ENCODE peak calls at places on chromosome 9, in nine cellular contexts. L, B, X, U, Z, W, O, T and N are unnamed samples. For H3K4me1, the result is how much of the 10 kb centered on the place peaks cover.

GRCh38 chr9:136119259-136120118 is 814 bp upstream of the TMEM250 start:
- DNase-seq in L (no peak), B (no peak), X (no peak), U (no peak), Z (no peak), W (no peak), O (no peak), T (peak), N (peak)

GRCh38 chr9:35396560-35397215 is 93.2 kb upstream of the RUSC2 start:
- DNase-seq in L (no peak), B (no peak), X (no peak), U (no peak), Z (no peak), W (no peak), O (no peak), T (no peak), N (no peak)

GRCh38 chr9:134575103-134575816 is 66.3 kb upstream of the COL5A1 start:
- DNase-seq in L (peak), B (no peak), X (no peak), U (no peak), Z (no peak), W (no peak), O (no peak), T (no peak), N (no peak)

GRCh38 chr9:122897969-122898368 is 7.2 kb downstream of the RC3H2 start:
- DNase-seq in L (no peak), B (no peak), X (no peak), U (no peak), Z (no peak), W (no peak), O (no peak), T (no peak), N (no peak)

GRCh38 chr9:114770991-114771390 is 34.8 kb downstream of the TNFSF15 start:
- DNase-seq in L (no peak), B (no peak), X (no peak), U (no peak), Z (no peak), W (no peak), O (no peak), T (no peak), N (no peak)

GRCh38 chr9:76116913-76117312 is 226.4 kb downstream of the PCSK5 start:
- DNase-seq in L (no peak), B (no peak), X (no peak), U (no peak), Z (no peak), W (no peak), O (no peak), T (no peak), N (no peak)

GRCh38 chr9:115267788-115268187 is 149.8 kb upstream of the TNC start:
- DNase-seq in L (no peak), B (no peak), X (no peak), U (no peak), Z (no peak), W (no peak), O (no peak), T (no peak), N (no peak)

GRCh38 chr9:95572370-95573151 is 55.8 kb upstream of the PTCH1 start:
- DNase-seq in L (no peak), B (no peak), X (no peak), U (no peak), Z (no peak), W (no peak), O (no peak), T (no peak), N (no peak)

GRCh38 chr9:70859694-70860093 is 261.7 kb downstream of the TRPM3 start:
- DNase-seq in L (no peak), B (no peak), X (no peak), U (no peak), Z (no peak), W (no peak), O (no peak), T (no peak), N (no peak)

GRCh38 chr9:129602598-129603415 is 18.1 kb downstream of the C9orf50 start:
- DNase-seq in L (no peak), B (no peak), X (no peak), U (no peak), Z (no peak), W (no peak), O (no peak), T (no peak), N (no peak)

GRCh38 chr9:127049044-127049443 is 73.4 kb downstream of the ANGPTL2 start:
- DNase-seq in L (peak), B (peak), X (peak), U (no peak), Z (peak), W (peak), O (no peak), T (no peak), N (peak)

GRCh38 chr9:14173730-14174129 is 140.2 kb downstream of the NFIB start:
- DNase-seq in L (peak), B (no peak), X (no peak), U (no peak), Z (no peak), W (peak), O (no peak), T (no peak), N (no peak)

GRCh38 chr9:136403915-136404800 is 4.2 kb upstream of the SNAPC4 start:
- DNase-seq in L (no peak), B (no peak), X (no peak), U (peak), Z (peak), W (no peak), O (no peak), T (no peak), N (no peak)

GRCh38 chr9:130429831-130430230 is 14.9 kb upstream of the ASS1 start:
- DNase-seq in L (no peak), B (no peak), X (no peak), U (no peak), Z (no peak), W (no peak), O (no peak), T (no peak), N (no peak)

GRCh38 chr9:130186839-130187522 is 14.8 kb downstream of the NCS1 start:
- DNase-seq in L (peak), B (peak), X (peak), U (no peak), Z (no peak), W (peak), O (no peak), T (peak), N (peak)

GRCh38 chr9:119003882-119004617 is 365.2 kb downstream of the BRINP1 start:
- DNase-seq in L (no peak), B (no peak), X (no peak), U (no peak), Z (no peak), W (no peak), O (no peak), T (no peak), N (no peak)

GRCh38 chr9:86975571-86975970 is 28.3 kb upstream of the GAS1 start:
- DNase-seq in L (no peak), B (no peak), X (no peak), U (no peak), Z (no peak), W (no peak), O (no peak), T (no peak), N (no peak)

GRCh38 chr9:7150153-7150890 is 392.5 kb downstream of the KDM4C start:
- DNase-seq in L (no peak), B (no peak), X (no peak), U (peak), Z (no peak), W (no peak), O (no peak), T (no peak), N (peak)

GRCh38 chr9:116278326-116278725 is 124.7 kb downstream of the PAPPA start:
- DNase-seq in L (no peak), B (no peak), X (no peak), U (no peak), Z (no peak), W (no peak), O (no peak), T (no peak), N (no peak)

GRCh38 chr9:137575725-137576411 is 2.9 kb downstream of the DPH7 start:
- DNase-seq in L (no peak), B (no peak), X (no peak), U (no peak), Z (peak), W (no peak), O (no peak), T (no peak), N (no peak)

GRCh38 chr9:135857371-135857786 is 50.0 kb downstream of the CAMSAP1 start:
- DNase-seq in L (no peak), B (no peak), X (no peak), U (no peak), Z (no peak), W (no peak), O (no peak), T (no peak), N (no peak)

GRCh38 chr9:95167998-95168397 is 149.5 kb downstream of the FANCC start:
- DNase-seq in L (peak), B (peak), X (no peak), U (no peak), Z (no peak), W (peak), O (no peak), T (peak), N (peak)

GRCh38 chr9:36560813-36561212 is 11.9 kb upstream of the MELK start:
- DNase-seq in L (no peak), B (no peak), X (no peak), U (no peak), Z (no peak), W (no peak), O (no peak), T (no peak), N (no peak)

GRCh38 chr9:7246917-7247538 is 489.3 kb downstream of the KDM4C start:
- DNase-seq in L (no peak), B (no peak), X (no peak), U (no peak), Z (no peak), W (no peak), O (no peak), T (no peak), N (no peak)

GRCh38 chr9:14027114-14027812 is 286.7 kb downstream of the NFIB start:
- DNase-seq in L (peak), B (no peak), X (peak), U (no peak), Z (no peak), W (peak), O (no peak), T (no peak), N (peak)

GRCh38 chr9:38486056-38486455 is 61.8 kb upstream of the IGFBPL1 start:
- DNase-seq in L (no peak), B (no peak), X (no peak), U (no peak), Z (no peak), W (no peak), O (no peak), T (no peak), N (no peak)

GRCh38 chr9:116596646-116597045 is 90.5 kb upstream of the TRIM32 start:
- DNase-seq in L (no peak), B (no peak), X (no peak), U (no peak), Z (no peak), W (no peak), O (no peak), T (no peak), N (no peak)

GRCh38 chr9:91495450-91495849 is 71.8 kb upstream of the NFIL3 start:
- DNase-seq in L (no peak), B (no peak), X (no peak), U (no peak), Z (no peak), W (no peak), O (no peak), T (no peak), N (no peak)

GRCh38 chr9:25517701-25518100 is 160.5 kb downstream of the TUSC1 start:
- DNase-seq in L (no peak), B (no peak), X (no peak), U (no peak), Z (no peak), W (no peak), O (no peak), T (no peak), N (no peak)

GRCh38 chr9:97863314-97863713 is 10.3 kb downstream of the FOXE1 start:
- DNase-seq in L (no peak), B (no peak), X (no peak), U (no peak), Z (no peak), W (no peak), O (no peak), T (no peak), N (no peak)

GRCh38 chr9:130565792-130566191 is 13.6 kb upstream of the FUBP3 start:
- DNase-seq in L (no peak), B (no peak), X (no peak), U (peak), Z (no peak), W (no peak), O (no peak), T (no peak), N (no peak)

GRCh38 chr9:79428422-79428821 is 143.3 kb upstream of the TLE4 start:
- DNase-seq in L (no peak), B (no peak), X (no peak), U (no peak), Z (no peak), W (no peak), O (no peak), T (no peak), N (no peak)

GRCh38 chr9:108609227-108609894 is 246.4 kb downstream of the ACTL7B start:
- DNase-seq in L (no peak), B (no peak), X (no peak), U (no peak), Z (no peak), W (no peak), O (no peak), T (no peak), N (no peak)

GRCh38 chr9:85603920-85604319 is 137.8 kb downstream of the AGTPBP1 start:
- DNase-seq in L (no peak), B (no peak), X (no peak), U (no peak), Z (no peak), W (no peak), O (no peak), T (no peak), N (no peak)

GRCh38 chr9:72509053-72509452 is 12.4 kb upstream of the TMC1 start:
- DNase-seq in L (no peak), B (no peak), X (no peak), U (no peak), Z (no peak), W (no peak), O (no peak), T (no peak), N (no peak)

DNA sequence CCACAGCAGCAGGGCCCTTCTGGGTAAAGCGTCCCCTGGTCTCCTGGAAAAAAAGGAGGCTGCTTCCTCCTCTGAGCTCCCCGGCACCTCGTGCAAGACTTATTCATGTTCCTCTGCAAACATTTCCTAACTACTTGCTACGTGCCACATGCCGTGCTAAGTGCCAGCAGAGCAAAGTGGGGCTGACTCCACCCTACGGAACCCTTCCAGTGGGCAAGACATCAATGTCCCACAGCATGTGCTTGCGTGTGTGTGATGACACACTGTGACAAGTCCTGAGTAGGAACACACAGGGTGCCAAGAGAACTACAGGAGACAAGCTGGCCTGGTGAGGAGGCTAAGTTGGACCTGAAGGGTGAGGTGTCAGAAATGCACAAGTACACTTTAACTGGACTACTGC is 57.4 kb downstream of the SEMA4D start:
- DNase-seq in L (peak), B (no peak), X (no peak), U (peak), Z (no peak), W (no peak), O (no peak), T (no peak), N (peak)
- TF ChIP-seq POLR2A in L (no peak), B (no peak), X (no peak), U (no peak), Z (no peak), W (peak), O (no peak), T (no peak), N (no peak)

GRCh38 chr9:19698960-19699359 is 89.9 kb downstream of the SLC24A2 start:
- DNase-seq in L (no peak), B (no peak), X (no peak), U (no peak), Z (no peak), W (no peak), O (no peak), T (no peak), N (no peak)

GRCh38 chr9:19703702-19704101 is 85.1 kb downstream of the SLC24A2 start:
- DNase-seq in L (no peak), B (no peak), X (no peak), U (no peak), Z (no peak), W (no peak), O (no peak), T (no peak), N (no peak)

GRCh38 chr9:19701991-19702390 is 86.8 kb downstream of the SLC24A2 start:
- DNase-seq in L (no peak), B (no peak), X (no peak), U (no peak), Z (no peak), W (no peak), O (no peak), T (no peak), N (no peak)

GRCh38 chr9:19701274-19701673 is 87.6 kb downstream of the SLC24A2 start:
- DNase-seq in L (no peak), B (no peak), X (no peak), U (no peak), Z (no peak), W (no peak), O (no peak), T (no peak), N (no peak)

DNA sequence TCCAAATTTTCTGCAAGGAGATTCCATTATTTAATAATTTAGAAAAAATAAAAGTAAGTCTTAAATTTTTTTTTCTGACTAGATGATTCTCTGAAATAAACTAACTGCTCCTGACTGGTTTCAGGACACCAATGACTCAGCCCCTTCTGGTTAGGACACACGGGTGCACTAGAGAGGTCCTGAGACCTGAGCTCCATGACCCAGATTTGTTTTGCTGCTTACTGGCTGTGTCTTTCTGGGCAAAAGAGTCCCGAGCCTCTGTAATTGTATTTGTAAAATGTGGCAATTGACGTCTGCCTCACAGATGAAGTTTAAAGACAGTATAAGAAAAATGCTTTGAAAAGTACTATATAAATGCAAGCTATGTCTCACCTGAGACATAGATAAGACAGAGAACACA is 89.1 kb downstream of the SLC24A2 start:
- DNase-seq in L (no peak), B (no peak), X (no peak), U (no peak), Z (no peak), W (no peak), O (no peak), T (no peak), N (no peak)
- H3K4me1 ChIP-seq in L (under half), B (under half), X (under half), U (under half), Z (under half), W (under half), O (under half), T (under half), N (under half)

GRCh38 chr9:125200216-125201047 is at the start of gene RABEPK:
- DNase-seq in L (peak), B (peak), X (peak), U (peak), Z (peak), W (peak), O (peak), T (peak), N (peak)
- TF ChIP-seq POLR2A in L (peak), B (peak), X (peak), U (peak), Z (peak), W (peak), O (peak), T (peak), N (peak)

GRCh38 chr9:104868687-104869404 is 59.1 kb downstream of the ABCA1 start:
- DNase-seq in L (peak), B (peak), X (peak), U (peak), Z (no peak), W (peak), O (peak), T (no peak), N (peak)

GRCh38 chr9:104869801-104870200 is 58.2 kb downstream of the ABCA1 start:
- DNase-seq in L (no peak), B (no peak), X (no peak), U (no peak), Z (no peak), W (no peak), O (no peak), T (no peak), N (no peak)

GRCh38 chr9:104864675-104865104 is 63.3 kb downstream of the ABCA1 start:
- DNase-seq in L (no peak), B (no peak), X (no peak), U (no peak), Z (no peak), W (no peak), O (no peak), T (no peak), N (no peak)

GRCh38 chr9:104866186-104866585 is 61.8 kb downstream of the ABCA1 start:
- DNase-seq in L (no peak), B (no peak), X (no peak), U (no peak), Z (no peak), W (no peak), O (no peak), T (no peak), N (no peak)

DNA sequence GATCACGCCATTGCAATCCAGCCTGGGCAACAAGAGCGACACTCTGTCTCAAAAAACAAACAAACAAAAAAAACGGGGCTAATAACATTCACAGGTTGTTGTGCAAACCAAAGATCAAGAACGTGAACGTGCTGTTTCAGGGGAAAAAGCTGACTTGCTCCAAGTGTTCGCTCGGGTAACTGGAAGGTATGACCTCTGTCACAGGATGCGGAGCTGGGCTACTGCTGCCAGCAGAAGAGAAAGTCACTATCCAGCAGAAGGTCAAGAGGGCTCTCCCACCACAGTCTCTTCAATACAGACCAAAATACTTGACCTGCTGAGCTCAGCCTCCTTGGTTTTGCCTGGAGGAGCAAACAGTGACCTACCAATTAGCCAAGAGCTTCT is 59.7 kb downstream of the ABCA1 start:
- DNase-seq in L (no peak), B (no peak), X (no peak), U (no peak), Z (no peak), W (no peak), O (no peak), T (no peak), N (no peak)
- H3K4me1 ChIP-seq in L (under half), B (half or more), X (half or more), U (under half), Z (under half), W (under half), O (under half), T (half or more), N (half or more)

GRCh38 chr9:133354766-133355165 is 1.5 kb downstream of the SURF1 start:
- DNase-seq in L (no peak), B (no peak), X (no peak), U (no peak), Z (no peak), W (no peak), O (no peak), T (no peak), N (no peak)

GRCh38 chr9:133353548-133353947 is 2.7 kb downstream of the SURF1 start:
- DNase-seq in L (no peak), B (no peak), X (no peak), U (no peak), Z (no peak), W (no peak), O (no peak), T (no peak), N (no peak)

GRCh38 chr9:133351908-133352634 is 4.1 kb downstream of the RPL7A start:
- DNase-seq in L (no peak), B (peak), X (no peak), U (no peak), Z (no peak), W (no peak), O (no peak), T (peak), N (no peak)

GRCh38 chr9:133351526-133351907 is 3.5 kb downstream of the RPL7A start:
- DNase-seq in L (no peak), B (no peak), X (no peak), U (no peak), Z (no peak), W (no peak), O (no peak), T (no peak), N (no peak)

GRCh38 chr9:133352635-133353340 is 3.5 kb downstream of the SURF1 start:
- DNase-seq in L (no peak), B (no peak), X (no peak), U (no peak), Z (no peak), W (no peak), O (no peak), T (no peak), N (no peak)
- TF ChIP-seq POLR2A in L (no peak), B (peak), X (no peak), U (no peak), Z (no peak), W (no peak), O (no peak), T (peak), N (no peak)

GRCh38 chr9:77911928-77912327 is 119.7 kb downstream of the GNAQ start:
- DNase-seq in L (no peak), B (no peak), X (no peak), U (no peak), Z (no peak), W (no peak), O (no peak), T (no peak), N (no peak)
- H3K4me1 ChIP-seq in L (under half), B (under half), X (under half), U (under half), Z (under half), W (under half), O (under half), T (under half), N (under half)

GRCh38 chr9:121394292-121394691 is 24.2 kb upstream of the STOM start:
- DNase-seq in L (no peak), B (no peak), X (no peak), U (no peak), Z (no peak), W (no peak), O (no peak), T (no peak), N (no peak)
- TF ChIP-seq POLR2A in L (no peak), B (no peak), X (no peak), U (no peak), Z (no peak), W (no peak), O (no peak), T (no peak), N (no peak)